ENCODE peak calls at places on chromosome 10, in six cellular contexts. X is stomach, T is HCT116, W is Panc1, V is spleen, S is GM23338. C is an unnamed sample.

GRCh38 chr10:16681525-16681924 is 135.7 kb downstream of the RSU1 start:
- DNase-seq in X (no peak), T (no peak), W (no peak), V (no peak), S (no peak), C (no peak)

GRCh38 chr10:59006511-59007306 is 169.7 kb upstream of the PHYHIPL start:
- DNase-seq in X (no peak), T (no peak), W (no peak), V (no peak), S (no peak), C (no peak)

GRCh38 chr10:65793738-65794425 is 1132.0 kb upstream of the LRRTM3 start:
- DNase-seq in X (peak), T (no peak), W (no peak), V (no peak), S (no peak), C (no peak)

GRCh38 chr10:52359466-52359865 is 45.4 kb downstream of the DKK1 start:
- DNase-seq in X (no peak), T (no peak), W (no peak), V (no peak), S (no peak), C (no peak)

GRCh38 chr10:98074315-98074911 is 44.0 kb upstream of the CRTAC1 start:
- DNase-seq in X (no peak), T (no peak), W (no peak), V (no peak), S (peak), C (no peak)

GRCh38 chr10:98030093-98030821 is at the start of gene CRTAC1:
- DNase-seq in X (peak), T (no peak), W (no peak), V (no peak), S (peak), C (no peak)

GRCh38 chr10:61286695-61287094 is 166.5 kb downstream of the TMEM26 start:
- DNase-seq in X (no peak), T (no peak), W (no peak), V (no peak), S (no peak), C (no peak)

GRCh38 chr10:48604408-48605263 is at the start of gene ARHGAP22:
- DNase-seq in X (no peak), T (no peak), W (no peak), V (no peak), S (peak), C (no peak)

GRCh38 chr10:3330687-3331086 is 158.1 kb upstream of the PITRM1 start:
- DNase-seq in X (no peak), T (no peak), W (no peak), V (peak), S (no peak), C (no peak)

GRCh38 chr10:86293323-86293840 is 73.2 kb downstream of the GRID1 start:
- DNase-seq in X (peak), T (no peak), W (no peak), V (no peak), S (peak), C (no peak)

GRCh38 chr10:1698185-1698584 is 39.1 kb downstream of the ADARB2 start:
- DNase-seq in X (no peak), T (no peak), W (no peak), V (no peak), S (peak), C (no peak)

GRCh38 chr10:24118246-24118645 is 90.7 kb upstream of the KIAA1217 start:
- DNase-seq in X (no peak), T (no peak), W (no peak), V (no peak), S (peak), C (peak)

GRCh38 chr10:113866551-113867394 is 12.3 kb downstream of the NHLRC2 start:
- DNase-seq in X (no peak), T (no peak), W (no peak), V (no peak), S (no peak), C (no peak)

GRCh38 chr10:80492875-80493413 is 38.8 kb downstream of the TSPAN14 start:
- DNase-seq in X (no peak), T (no peak), W (no peak), V (no peak), S (no peak), C (no peak)

GRCh38 chr10:14623931-14624330 is 150.8 kb downstream of the FAM107B start:
- DNase-seq in X (no peak), T (no peak), W (no peak), V (no peak), S (no peak), C (no peak)

GRCh38 chr10:3095373-3096139 is 28.2 kb downstream of the PFKP start:
- DNase-seq in X (no peak), T (peak), W (peak), V (no peak), S (no peak), C (peak)

GRCh38 chr10:1162481-1163203 is 106.5 kb downstream of the WDR37 start:
- DNase-seq in X (peak), T (no peak), W (no peak), V (peak), S (no peak), C (no peak)

GRCh38 chr10:99952799-99953198 is 56.9 kb downstream of the DNMBP start:
- DNase-seq in X (no peak), T (no peak), W (no peak), V (no peak), S (no peak), C (no peak)

GRCh38 chr10:122163182-122164027 is 107.7 kb upstream of the BTBD16 start:
- DNase-seq in X (no peak), T (no peak), W (no peak), V (peak), S (peak), C (no peak)

GRCh38 chr10:122164028-122164601 is 107.0 kb upstream of the BTBD16 start:
- DNase-seq in X (no peak), T (no peak), W (no peak), V (no peak), S (peak), C (no peak)

GRCh38 chr10:122164815-122165491 is 106.1 kb upstream of the BTBD16 start:
- DNase-seq in X (peak), T (no peak), W (no peak), V (no peak), S (peak), C (no peak)

GRCh38 chr10:122161795-122162194 is 109.3 kb upstream of the BTBD16 start:
- DNase-seq in X (no peak), T (no peak), W (no peak), V (peak), S (no peak), C (no peak)

GRCh38 chr10:122162566-122163181 is 108.4 kb upstream of the BTBD16 start:
- DNase-seq in X (peak), T (no peak), W (no peak), V (no peak), S (peak), C (no peak)
- H3K4me3 ChIP-seq in X (peak), T (no peak), W (no peak), V (peak), S (peak), C (no peak)

DNA sequence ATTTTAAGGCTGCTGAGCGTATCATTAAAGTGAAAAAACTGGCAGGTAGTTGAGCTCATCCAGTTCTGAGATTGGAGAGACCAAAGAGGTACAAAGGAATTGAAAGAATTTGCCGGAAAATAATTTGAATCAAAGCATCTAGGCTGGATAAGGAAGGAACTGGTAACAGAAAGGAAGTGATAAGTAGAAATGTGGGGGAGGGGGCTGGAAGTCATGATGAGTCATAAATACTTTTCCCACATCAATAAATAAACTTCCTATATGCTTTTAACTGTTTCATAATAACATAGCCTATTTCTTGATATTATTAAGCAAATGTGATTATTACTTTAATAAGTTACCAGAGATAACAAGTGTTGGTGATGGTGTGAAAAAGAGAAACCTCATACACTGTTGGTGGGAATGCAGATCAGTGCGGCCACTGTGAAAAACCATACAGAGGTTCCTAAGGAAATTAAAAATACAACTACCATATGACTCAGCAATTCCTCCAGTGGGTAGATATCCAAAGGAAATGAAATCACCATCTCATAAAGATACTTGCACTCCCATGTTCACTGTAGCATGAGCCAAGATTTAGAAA is 27.0 kb downstream of the ZNF438 start:
- DNase-seq in X (no peak), T (no peak), W (no peak), V (no peak), S (no peak), C (no peak)
- TF ChIP-seq POLR2AphosphoS5 in X (no peak), T (no peak), W (no peak), V (no peak), S (no peak), C (no peak)

GRCh38 chr10:103443475-103444185 is 8.5 kb downstream of the CALHM2 start:
- DNase-seq in X (no peak), T (no peak), W (no peak), V (no peak), S (no peak), C (no peak)

GRCh38 chr10:103445767-103446567 is 6.2 kb downstream of the CALHM2 start:
- DNase-seq in X (no peak), T (no peak), W (no peak), V (no peak), S (no peak), C (no peak)

GRCh38 chr10:103444478-103444877 is 7.7 kb downstream of the CALHM2 start:
- DNase-seq in X (no peak), T (no peak), W (no peak), V (no peak), S (no peak), C (no peak)

GRCh38 chr10:103447187-103447586 is 5.0 kb downstream of the CALHM2 start:
- DNase-seq in X (no peak), T (no peak), W (no peak), V (no peak), S (no peak), C (no peak)

DNA sequence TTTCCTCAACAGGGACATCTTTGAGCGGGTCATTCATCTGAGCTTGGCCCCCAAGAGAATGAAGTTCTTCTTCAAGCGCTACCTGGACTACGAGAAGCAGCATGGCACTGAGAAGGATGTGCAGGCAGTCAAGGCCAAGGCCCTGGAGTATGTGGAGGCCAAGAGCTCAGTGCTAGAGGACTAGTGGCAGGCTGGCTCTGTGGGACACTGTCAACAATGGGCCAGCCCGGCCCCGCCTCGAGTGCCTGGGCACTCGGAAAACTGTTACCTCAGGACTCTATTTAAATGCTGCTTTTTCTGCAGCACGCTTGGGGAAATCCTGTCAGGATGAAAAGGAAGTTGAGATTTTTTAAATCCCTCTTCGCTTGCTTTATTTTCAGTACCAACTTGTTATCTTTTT is 6.8 kb downstream of the CALHM2 start:
- DNase-seq in X (no peak), T (no peak), W (no peak), V (no peak), S (no peak), C (no peak)
- H3K27ac ChIP-seq in X (peak), T (no peak), W (no peak), V (peak), S (no peak), C (no peak)

GRCh38 chr10:123136806-123137642 is 1.3 kb downstream of the HMX3 start:
- DNase-seq in X (no peak), T (no peak), W (no peak), V (no peak), S (peak), C (no peak)
- H3K4me3 ChIP-seq in X (peak), T (no peak), W (peak), V (peak), S (peak), C (no peak)

DNA sequence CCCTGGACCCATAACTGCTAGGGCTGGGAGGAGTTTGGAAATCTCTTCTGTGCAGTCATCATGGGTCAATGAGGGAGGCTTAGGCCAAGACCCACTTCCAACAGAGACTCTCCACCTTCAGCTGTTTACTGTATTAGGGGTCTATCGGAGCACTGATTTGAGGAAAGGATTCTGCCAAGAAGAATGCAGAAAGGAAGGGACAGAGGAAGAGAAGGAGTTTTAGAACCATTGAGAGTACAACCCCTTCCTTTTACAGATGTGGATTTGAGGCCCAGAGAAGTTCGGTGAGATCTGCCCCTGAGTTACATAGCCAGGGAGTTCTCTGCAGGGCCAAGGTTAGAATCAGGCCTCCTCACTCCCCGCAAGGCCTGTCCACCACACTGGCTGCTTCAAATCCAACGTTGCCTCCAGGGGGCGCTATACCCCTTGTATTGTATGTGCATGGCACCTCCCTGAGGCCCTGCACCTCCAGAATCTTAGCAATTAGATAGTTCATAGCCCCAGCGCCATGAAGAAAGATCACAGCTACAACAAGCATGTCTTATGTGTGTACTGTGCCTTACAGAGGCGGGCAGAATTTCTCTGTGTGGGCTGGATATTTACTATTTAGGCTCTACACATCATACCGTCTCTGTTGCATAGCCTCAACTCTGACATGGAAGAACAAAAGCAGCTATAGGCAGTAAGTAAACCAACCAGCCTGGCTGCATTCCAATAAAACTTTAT is 246.8 kb downstream of the SKIDA1 start:
- DNase-seq in X (peak), T (peak), W (peak), V (peak), S (peak), C (peak)
- TF ChIP-seq POLR2AphosphoS5 in X (no peak), T (no peak), W (peak), V (no peak), S (no peak), C (no peak)

DNA sequence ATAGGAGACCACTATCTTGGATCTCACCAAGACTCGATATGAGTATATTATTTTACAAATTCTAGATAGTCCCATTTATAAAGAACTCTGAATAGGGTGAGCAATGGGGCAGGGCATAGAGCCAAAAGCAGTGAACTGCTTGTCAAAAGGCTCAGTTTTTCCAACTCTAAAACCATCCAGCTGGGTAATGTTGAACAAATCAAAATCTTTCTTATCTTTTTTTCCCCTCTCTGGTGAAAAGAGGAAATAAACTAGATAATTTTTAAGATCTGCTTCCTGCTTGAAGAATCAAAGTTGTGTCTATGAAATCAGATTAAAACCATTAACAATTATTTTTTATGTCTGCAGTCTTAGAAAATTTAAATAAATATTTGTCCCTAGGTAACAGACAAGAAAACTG is 178.6 kb downstream of the REEP3 start:
- DNase-seq in X (no peak), T (no peak), W (no peak), V (no peak), S (no peak), C (no peak)
- H3K27ac ChIP-seq in X (peak), T (peak), W (peak), V (peak), S (no peak), C (peak)

DNA sequence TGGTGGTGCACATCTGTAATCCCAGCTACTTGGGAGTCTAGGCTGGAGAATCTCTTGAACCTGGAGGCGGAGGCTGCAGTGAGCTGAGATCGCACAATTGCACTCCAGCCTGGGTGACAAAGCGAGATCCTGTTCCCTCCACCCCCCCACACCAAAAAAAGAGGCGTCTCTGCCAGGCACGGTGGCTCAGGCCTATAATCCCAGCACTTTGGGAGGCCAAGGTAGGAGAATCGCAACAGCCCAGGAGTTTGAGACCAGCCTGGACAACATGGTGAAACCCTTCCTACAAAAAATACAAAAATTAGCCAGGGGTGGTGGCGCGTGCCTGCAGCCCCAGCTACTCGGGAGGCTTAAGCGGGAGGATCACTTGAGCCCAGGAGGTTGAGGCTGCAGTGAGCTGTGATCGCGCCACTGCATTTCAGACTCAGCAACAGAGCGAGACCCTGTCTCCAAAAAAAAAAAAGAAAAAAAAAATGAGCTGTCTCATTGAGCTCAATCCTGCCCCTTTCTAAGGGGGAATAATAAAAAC is 1.8 kb downstream of the ACTR1A start:
- DNase-seq in X (no peak), T (no peak), W (no peak), V (peak), S (no peak), C (no peak)
- H3K4me3 ChIP-seq in X (no peak), T (no peak), W (no peak), V (peak), S (no peak), C (no peak)

GRCh38 chr10:73495884-73496674 is at the start of gene PPP3CB:
- DNase-seq in X (peak), T (peak), W (peak), V (peak), S (peak), C (peak)

GRCh38 chr10:73494877-73495225 is 973 bp downstream of the PPP3CB start:
- DNase-seq in X (no peak), T (no peak), W (no peak), V (no peak), S (no peak), C (no peak)

GRCh38 chr10:73494213-73494612 is 1.6 kb downstream of the PPP3CB start:
- DNase-seq in X (no peak), T (no peak), W (no peak), V (no peak), S (no peak), C (no peak)

GRCh38 chr10:73493781-73494180 is 2.0 kb downstream of the PPP3CB start:
- DNase-seq in X (no peak), T (no peak), W (no peak), V (no peak), S (no peak), C (no peak)

DNA sequence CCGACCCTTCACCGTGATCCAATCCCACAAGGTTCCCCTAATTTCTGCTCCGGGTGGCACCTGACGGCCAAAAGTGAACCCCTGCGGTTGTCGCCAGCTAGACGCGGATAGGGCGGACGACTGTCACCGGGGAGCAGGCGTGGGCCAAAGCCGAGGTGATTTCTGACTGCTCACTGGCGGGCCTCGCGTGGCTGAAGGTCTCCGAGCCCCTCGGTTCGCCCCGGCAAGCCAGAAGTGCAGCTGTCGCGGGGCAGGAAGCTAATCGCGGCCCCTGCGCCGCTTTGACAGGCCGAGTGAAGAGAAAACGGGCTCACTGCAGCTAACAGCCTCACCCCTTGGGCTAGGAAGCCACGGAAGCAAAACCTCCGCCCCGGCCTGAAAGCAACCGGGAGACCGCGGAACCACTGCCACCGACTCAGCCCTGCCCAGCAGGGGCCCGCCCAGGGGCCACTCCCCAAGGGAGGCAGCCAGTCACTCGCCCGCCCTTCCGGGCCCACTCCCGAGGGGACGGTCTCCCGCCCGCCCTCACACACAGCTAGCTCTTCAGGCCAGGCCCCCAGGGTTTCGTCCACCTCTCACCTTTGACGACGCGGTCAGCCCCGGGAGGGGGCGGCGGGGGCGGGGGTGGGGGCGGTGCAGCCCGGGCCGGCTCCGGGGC is 469 bp downstream of the PPP3CB start:
- DNase-seq in X (peak), T (peak), W (peak), V (peak), S (peak), C (no peak)
- TF ChIP-seq POLR2AphosphoS5 in X (peak), T (peak), W (peak), V (peak), S (no peak), C (no peak)

GRCh38 chr10:110857265-110858158 is 14.2 kb upstream of the PDCD4 start:
- DNase-seq in X (peak), T (no peak), W (no peak), V (no peak), S (no peak), C (no peak)

GRCh38 chr10:110859206-110859946 is 12.4 kb upstream of the PDCD4 start:
- DNase-seq in X (no peak), T (no peak), W (no peak), V (no peak), S (no peak), C (no peak)

GRCh38 chr10:110859947-110860376 is 11.8 kb upstream of the PDCD4 start:
- DNase-seq in X (no peak), T (no peak), W (no peak), V (no peak), S (no peak), C (no peak)

GRCh38 chr10:110860576-110861241 is 11.0 kb upstream of the PDCD4 start:
- DNase-seq in X (no peak), T (no peak), W (no peak), V (peak), S (no peak), C (no peak)

GRCh38 chr10:110858297-110858934 is 13.3 kb upstream of the PDCD4 start:
- DNase-seq in X (no peak), T (no peak), W (no peak), V (no peak), S (no peak), C (no peak)
- H3K27ac ChIP-seq in X (peak), T (no peak), W (no peak), V (peak), S (no peak), C (no peak)

GRCh38 chr10:91380873-91381561 is 29.1 kb upstream of the HECTD2 start:
- DNase-seq in X (no peak), T (no peak), W (no peak), V (no peak), S (peak), C (no peak)
- H3K4me3 ChIP-seq in X (no peak), T (no peak), W (no peak), V (no peak), S (no peak), C (no peak)